ENCODE peak calls at places on chromosomes 16 and 17, in ten cellular contexts. M is upper lobe of right lung, I is GM23248, A is fibroblast of mammary gland, T is lung, B is AG09309, G is breast epithelium, S is heart right ventricle, O is colonic mucosa, V is HepG2. Z is an unnamed sample.
A peak's percentile ranks its signal among the peaks of the same experiment; 100 is the strongest.

GRCh38 chr16:78896280-78896679 is 704.3 kb downstream of the MAF start:
- DNase-seq in I (no peak), S (no peak), M (no peak), T (no peak), G (no peak), A (no peak), O (no peak), B (no peak), V (no peak), Z (no peak)

GRCh38 chr17:81094744-81095607 is 60.0 kb downstream of the BAIAP2 start:
- DNase-seq in M (no peak), V (peak; percentile 90), B (peak; percentile 99), T (peak; percentile 76), I (peak; percentile 100), S (no peak), O (peak; percentile 76), A (peak; percentile 100), G (peak; percentile 82), Z (peak; percentile 100)

GRCh38 chr16:76784530-76784929 is 406.5 kb upstream of the MON1B start:
- DNase-seq in S (no peak), A (no peak), M (no peak), G (no peak), B (no peak), I (no peak), O (no peak), T (no peak), V (no peak), Z (no peak)

GRCh38 chr16:10728035-10728462 is 15.6 kb upstream of the NUBP1 start:
- DNase-seq in T (no peak), S (no peak), O (no peak), V (peak; percentile 70), I (no peak), A (no peak), G (no peak), M (no peak), B (no peak), Z (no peak)

GRCh38 chr16:52634528-52634927 is 87.6 kb upstream of the TOX3 start:
- DNase-seq in B (no peak), I (no peak), V (peak; percentile 37), M (no peak), G (no peak), O (no peak), S (no peak), T (no peak), A (no peak), Z (no peak)

GRCh38 chr17:2064980-2065785 is 10.3 kb downstream of the HIC1 start:
- DNase-seq in M (no peak), G (no peak), V (no peak), S (peak; percentile 71), A (peak; percentile 87), B (no peak), I (peak; percentile 85), O (no peak), T (no peak), Z (peak; percentile 82)

GRCh38 chr16:57592591-57593003 is 35.8 kb upstream of the ADGRG1 start:
- DNase-seq in T (no peak), V (no peak), B (no peak), M (no peak), S (no peak), O (no peak), I (no peak), G (no peak), A (no peak), Z (no peak)

GRCh38 chr16:21277927-21278706 is at the start of gene CRYM:
- DNase-seq in T (peak; percentile 55), S (peak; percentile 75), I (peak; percentile 68), G (no peak), B (no peak), V (peak; percentile 35), M (peak; percentile 83), A (peak; percentile 25), O (peak; percentile 83), Z (peak; percentile 9)

GRCh38 chr17:74820037-74820436 is 39.6 kb downstream of the GRIN2C start:
- DNase-seq in A (no peak), T (no peak), S (no peak), G (no peak), V (no peak), M (no peak), O (no peak), B (no peak), I (no peak), Z (no peak)

GRCh38 chr16:83023640-83024039 is 396.9 kb downstream of the CDH13 start:
- DNase-seq in S (no peak), V (no peak), O (no peak), B (no peak), A (no peak), T (no peak), M (no peak), I (no peak), G (no peak), Z (no peak)

GRCh38 chr16:68752602-68753001 is 15.5 kb downstream of the CDH1 start:
- DNase-seq in S (no peak), G (no peak), O (peak; percentile 66), V (peak; percentile 40), M (no peak), B (no peak), I (no peak), T (no peak), A (no peak), Z (no peak)

GRCh38 chr16:67183284-67183626 is 508 bp downstream of the MATCAP1 start:
- DNase-seq in T (no peak), O (no peak), G (no peak), S (no peak), A (no peak), I (no peak), V (no peak), M (no peak), B (no peak), Z (no peak)

GRCh38 chr17:57724729-57725125 is 20.4 kb downstream of the CCDC182 start:
- DNase-seq in S (no peak), O (no peak), G (no peak), I (no peak), M (no peak), V (no peak), B (no peak), A (no peak), T (no peak), Z (no peak)
- H3K4me3 ChIP-seq in S (no peak overlapping the region), O (no peak overlapping the region), G (no peak overlapping the region), I (no peak overlapping the region), M (no peak overlapping the region), V (no peak overlapping the region), B (no peak overlapping the region), A (no peak overlapping the region), T (no peak overlapping the region), Z (no peak overlapping the region)

GRCh38 chr17:32305049-32305448 is 36.9 kb downstream of the C17orf75 start:
- DNase-seq in S (no peak), I (no peak), M (no peak), G (no peak), O (no peak), A (no peak), V (no peak), B (no peak), T (no peak), Z (no peak)

GRCh38 chr17:32303861-32304288 is 38.1 kb downstream of the C17orf75 start:
- DNase-seq in M (no peak), A (no peak), B (no peak), O (no peak), S (no peak), V (no peak), T (no peak), G (no peak), I (no peak), Z (no peak)

GRCh38 chr17:32299579-32300158 is 34.0 kb downstream of the RHBDL3 start:
- DNase-seq in A (no peak), S (no peak), B (no peak), G (no peak), V (no peak), M (no peak), O (no peak), T (no peak), I (no peak), Z (no peak)

GRCh38 chr17:32302037-32302436 is 36.4 kb downstream of the RHBDL3 start:
- DNase-seq in M (no peak), S (no peak), V (peak; percentile 69), A (no peak), B (no peak), T (no peak), G (no peak), O (no peak), I (no peak), Z (no peak)

DNA sequence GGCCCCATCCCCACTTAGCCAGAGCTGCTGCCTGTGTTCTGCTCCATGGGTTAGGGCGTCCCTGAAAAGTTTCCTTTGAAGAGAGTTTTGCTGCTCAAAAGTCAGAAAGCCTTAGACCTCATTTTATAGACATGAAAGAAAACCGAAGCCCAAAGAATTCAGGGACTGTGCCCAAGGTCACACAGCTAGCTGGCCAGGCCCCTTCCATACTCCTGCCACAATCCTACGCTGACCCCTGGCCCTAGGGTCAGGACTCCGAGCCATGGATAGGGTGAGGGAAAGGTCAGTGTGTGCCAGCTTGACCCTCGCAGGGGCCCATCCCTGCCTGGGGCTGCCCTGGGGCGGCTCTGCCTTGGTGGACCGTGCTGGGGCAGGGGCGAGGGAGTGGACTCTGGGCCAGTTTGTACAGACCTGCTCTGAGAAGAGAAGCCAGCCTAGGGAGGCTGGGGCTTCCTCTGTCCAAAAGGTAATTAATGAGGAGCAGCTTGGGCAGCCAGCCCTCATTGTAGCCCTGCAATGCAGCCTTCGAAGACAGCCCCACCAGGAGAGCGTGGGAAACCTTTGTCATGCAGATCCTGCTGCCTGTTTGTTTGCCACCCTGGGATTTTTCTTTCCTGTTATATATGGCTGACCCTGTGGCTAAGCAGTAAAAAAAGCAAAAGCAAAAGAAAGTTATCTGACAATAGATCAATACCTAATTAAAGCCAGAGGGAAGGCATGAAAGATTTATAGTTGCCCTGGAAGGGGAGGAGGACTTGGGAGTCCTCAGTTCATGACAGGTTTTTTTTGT is 37.4 kb downstream of the RHBDL3 start:
- DNase-seq in S (no peak), O (no peak), G (no peak), I (no peak), M (no peak), A (no peak), B (no peak), T (no peak), V (peak; percentile 84), Z (no peak)
- H3K4me3 ChIP-seq in S (no peak overlapping the region), O (no peak overlapping the region), G (no peak overlapping the region), I (no peak overlapping the region), M (no peak overlapping the region), A (no peak overlapping the region), B (no peak overlapping the region), T (no peak overlapping the region), V (peak overlapping the region; percentile 35), Z (no peak overlapping the region)

GRCh38 chr16:84603115-84603816 is 14.6 kb downstream of the COTL1 start:
- DNase-seq in O (peak; percentile 60), A (peak; percentile 99), G (no peak), V (no peak), B (peak; percentile 91), I (peak; percentile 99), S (peak; percentile 84), T (peak; percentile 76), M (peak; percentile 85), Z (peak; percentile 98)
- H3K4me3 ChIP-seq in O (no peak overlapping the region), A (peak overlapping the region; percentile 13), G (no peak overlapping the region), V (no peak overlapping the region), B (peak overlapping the region; percentile 33), I (peak overlapping the region; percentile 33), S (no peak overlapping the region), T (no peak overlapping the region), M (no peak overlapping the region), Z (no peak overlapping the region)

DNA sequence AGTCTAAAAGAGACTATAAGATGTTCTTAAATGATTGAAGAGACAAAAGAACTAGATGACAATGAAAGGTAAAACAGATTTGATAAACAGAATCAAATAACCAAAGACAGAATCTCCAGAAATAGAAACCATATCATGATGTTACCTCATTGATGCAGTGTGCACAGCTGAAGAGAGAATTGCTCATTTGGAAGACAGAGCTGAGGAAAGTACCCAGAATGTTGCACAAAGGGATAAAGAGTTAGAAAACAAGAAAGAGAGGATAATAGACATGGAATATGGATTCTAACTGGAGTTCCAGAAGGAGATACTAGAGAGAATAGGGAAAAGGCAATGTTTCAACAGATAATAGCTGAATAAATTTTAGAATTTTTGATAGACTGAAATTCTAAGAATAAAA is 47.9 kb downstream of the CYLD start:
- DNase-seq in V (no peak), M (no peak), A (no peak), O (no peak), G (no peak), I (no peak), T (no peak), B (no peak), S (no peak), Z (no peak)
- H3K4me3 ChIP-seq in V (no peak overlapping the region), M (no peak overlapping the region), A (no peak overlapping the region), O (no peak overlapping the region), G (no peak overlapping the region), I (no peak overlapping the region), T (no peak overlapping the region), B (no peak overlapping the region), S (no peak overlapping the region), Z (no peak overlapping the region)